ENCODE peak calls at places on chromosomes 2 and 18, in ten cellular contexts. Q, E, B, I, R, M, C, V, S and U are unnamed samples.

GRCh38 chr2:212773808-212774339 is 235.3 kb upstream of the ERBB4 start:
- DNase-seq in Q (no peak), E (no peak), B (no peak), I (no peak), R (no peak), M (no peak), C (no peak), V (no peak), S (no peak), U (no peak)

GRCh38 chr2:43491070-43491639 is 104.7 kb downstream of the THADA start:
- DNase-seq in Q (no peak), E (no peak), B (no peak), I (peak), R (no peak), M (no peak), C (peak), V (no peak), S (peak), U (no peak)

GRCh38 chr18:50797147-50797546 is 22.7 kb downstream of the MRO start:
- DNase-seq in Q (no peak), E (no peak), B (peak), I (no peak), R (no peak), M (no peak), C (no peak), V (no peak), S (no peak), U (no peak)

GRCh38 chr2:128421286-128421685 is 102.6 kb upstream of the HS6ST1 start:
- DNase-seq in Q (no peak), E (no peak), B (peak), I (no peak), R (no peak), M (no peak), C (no peak), V (no peak), S (no peak), U (no peak)

GRCh38 chr2:235900631-235901030 is 267.6 kb downstream of the GBX2 start:
- DNase-seq in Q (no peak), E (no peak), B (no peak), I (peak), R (no peak), M (no peak), C (peak), V (no peak), S (no peak), U (no peak)

GRCh38 chr2:42984081-42984480 is 191.7 kb upstream of the HAAO start:
- DNase-seq in Q (no peak), E (no peak), B (no peak), I (no peak), R (no peak), M (no peak), C (no peak), V (no peak), S (no peak), U (no peak)

GRCh38 chr2:38146917-38147307 is 71.0 kb upstream of the CYP1B1 start:
- DNase-seq in Q (peak), E (no peak), B (peak), I (peak), R (peak), M (peak), C (peak), V (peak), S (peak), U (peak)

GRCh38 chr2:205749078-205749477 is 66.8 kb downstream of the NRP2 start:
- DNase-seq in Q (no peak), E (no peak), B (no peak), I (no peak), R (no peak), M (no peak), C (no peak), V (no peak), S (peak), U (no peak)

GRCh38 chr2:107657049-107657448 is 169.6 kb upstream of the RGPD4 start:
- DNase-seq in Q (no peak), E (no peak), B (no peak), I (no peak), R (no peak), M (no peak), C (no peak), V (no peak), S (no peak), U (no peak)

GRCh38 chr2:134002391-134002790 is 251.5 kb upstream of the MGAT5 start:
- DNase-seq in Q (no peak), E (no peak), B (no peak), I (no peak), R (no peak), M (no peak), C (no peak), V (no peak), S (no peak), U (no peak)

GRCh38 chr2:84878896-84879594 is 1.8 kb downstream of the TRABD2A start:
- DNase-seq in Q (no peak), E (no peak), B (no peak), I (no peak), R (no peak), M (no peak), C (peak), V (no peak), S (no peak), U (no peak)

GRCh38 chr18:39453882-39454281 is 1888.3 kb upstream of the CELF4 start:
- DNase-seq in Q (peak), E (peak), B (peak), I (peak), R (peak), M (no peak), C (peak), V (peak), S (no peak), U (no peak)

GRCh38 chr2:127704641-127705243 is 3.4 kb downstream of the SFT2D3 start:
- DNase-seq in Q (no peak), E (no peak), B (no peak), I (no peak), R (peak), M (no peak), C (peak), V (peak), S (no peak), U (no peak)

GRCh38 chr2:99756059-99756458 is 266.2 kb upstream of the REV1 start:
- DNase-seq in Q (no peak), E (no peak), B (no peak), I (no peak), R (no peak), M (no peak), C (no peak), V (no peak), S (no peak), U (no peak)

GRCh38 chr18:7096838-7097237 is 20.8 kb downstream of the LAMA1 start:
- DNase-seq in Q (no peak), E (no peak), B (no peak), I (no peak), R (peak), M (no peak), C (no peak), V (peak), S (no peak), U (no peak)

GRCh38 chr2:231613054-231613654 is 20.5 kb downstream of the TEX44 start:
- DNase-seq in Q (no peak), E (no peak), B (peak), I (peak), R (peak), M (no peak), C (peak), V (no peak), S (peak), U (no peak)

GRCh38 chr2:231612199-231613053 is 19.8 kb downstream of the TEX44 start:
- DNase-seq in Q (peak), E (peak), B (peak), I (peak), R (peak), M (peak), C (peak), V (peak), S (peak), U (peak)

GRCh38 chr2:231613655-231614558 is 21.2 kb downstream of the TEX44 start:
- DNase-seq in Q (peak), E (peak), B (peak), I (peak), R (peak), M (peak), C (peak), V (peak), S (peak), U (peak)

GRCh38 chr2:231614559-231615057 is 21.9 kb downstream of the TEX44 start:
- DNase-seq in Q (no peak), E (no peak), B (peak), I (no peak), R (no peak), M (no peak), C (no peak), V (no peak), S (no peak), U (peak)

DNA sequence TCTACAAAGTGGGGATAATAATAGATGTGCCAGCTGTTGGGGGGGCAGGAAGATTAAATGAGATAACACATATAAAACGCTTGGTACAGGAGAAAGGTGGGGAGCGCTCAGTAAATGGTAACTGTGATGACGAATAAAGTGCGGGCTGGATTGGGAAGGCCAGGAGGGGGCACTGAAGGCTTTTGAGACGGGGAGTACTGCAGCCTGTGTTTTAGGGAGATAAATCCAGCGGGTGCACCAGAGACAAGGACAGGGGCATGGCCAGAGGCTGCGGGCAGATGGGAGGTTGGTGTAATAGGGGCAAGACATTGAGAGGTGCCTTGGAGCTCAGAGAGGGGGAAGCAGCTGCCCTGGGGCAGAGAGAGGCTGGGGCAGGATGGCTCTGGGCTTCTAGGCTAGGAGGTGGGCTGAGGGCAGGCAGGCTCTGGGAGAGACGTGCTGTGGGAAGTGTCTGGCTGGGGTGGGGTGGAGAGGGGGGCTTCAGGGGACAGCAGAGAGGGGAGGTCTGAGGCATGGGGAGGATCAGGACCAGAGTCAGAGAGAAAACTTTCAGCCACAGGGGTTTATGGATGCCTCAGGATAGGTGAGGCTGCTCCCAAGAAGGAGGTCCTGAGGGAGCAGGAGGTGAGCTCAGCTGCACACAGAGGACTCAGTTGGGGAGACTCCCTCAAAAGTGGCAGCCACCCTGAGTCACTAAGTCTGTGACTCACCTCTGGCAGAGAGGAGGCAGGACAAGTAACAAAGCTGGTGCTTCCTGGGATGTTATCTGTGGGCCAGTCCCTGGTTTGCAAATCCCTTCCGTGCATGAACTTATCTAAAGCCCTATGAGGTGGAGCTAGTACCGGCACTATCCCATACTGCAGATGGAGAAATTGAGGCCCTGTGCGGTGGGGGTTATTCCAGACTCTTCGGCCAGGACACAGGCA is 18.9 kb downstream of the TEX44 start:
- DNase-seq in Q (no peak), E (peak), B (no peak), I (peak), R (peak), M (peak), C (peak), V (peak), S (peak), U (peak)
- TF ChIP-seq CTCF in Q (peak), E (peak), B (no peak), I (peak), R (peak), M (no peak), C (peak), V (peak), S (no peak), U (peak)

GRCh38 chr2:214311931-214312749 is 98.7 kb upstream of the VWC2L start:
- DNase-seq in Q (no peak), E (no peak), B (no peak), I (no peak), R (no peak), M (no peak), C (no peak), V (no peak), S (no peak), U (no peak)

GRCh38 chr2:214315324-214315723 is 95.5 kb upstream of the VWC2L start:
- DNase-seq in Q (no peak), E (no peak), B (no peak), I (no peak), R (no peak), M (no peak), C (no peak), V (no peak), S (no peak), U (no peak)

GRCh38 chr2:214310319-214310718 is 100.5 kb upstream of the VWC2L start:
- DNase-seq in Q (no peak), E (peak), B (no peak), I (no peak), R (no peak), M (no peak), C (no peak), V (no peak), S (no peak), U (no peak)

DNA sequence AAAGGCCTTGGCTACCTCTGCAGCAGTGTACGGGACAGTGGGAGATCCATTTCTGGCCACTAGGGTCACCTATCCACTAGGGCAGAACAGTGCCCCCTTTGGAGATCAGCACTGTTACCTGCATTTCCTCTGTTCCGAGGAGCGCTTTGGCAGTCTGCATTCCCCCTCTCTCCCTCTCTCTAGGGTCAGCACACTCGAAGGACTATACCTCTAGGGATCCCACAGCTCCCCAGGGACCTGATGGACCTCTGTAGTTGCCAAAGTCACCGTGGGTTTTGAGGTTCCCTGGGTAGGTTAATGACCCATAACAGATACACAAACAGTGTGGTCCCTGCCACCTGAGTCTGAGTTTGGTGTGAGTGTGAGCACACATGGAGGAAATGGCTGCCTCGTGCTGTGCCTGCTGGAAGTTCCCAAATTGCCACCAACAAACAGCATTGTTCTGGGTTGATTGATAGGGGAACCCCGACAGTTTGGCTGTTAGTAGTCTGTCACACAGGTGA is 99.8 kb upstream of the VWC2L start:
- DNase-seq in Q (no peak), E (peak), B (no peak), I (no peak), R (no peak), M (no peak), C (no peak), V (no peak), S (no peak), U (no peak)
- TF ChIP-seq CTCF in Q (peak), E (peak), B (no peak), I (no peak), R (no peak), M (no peak), C (no peak), V (no peak), S (no peak), U (no peak)

DNA sequence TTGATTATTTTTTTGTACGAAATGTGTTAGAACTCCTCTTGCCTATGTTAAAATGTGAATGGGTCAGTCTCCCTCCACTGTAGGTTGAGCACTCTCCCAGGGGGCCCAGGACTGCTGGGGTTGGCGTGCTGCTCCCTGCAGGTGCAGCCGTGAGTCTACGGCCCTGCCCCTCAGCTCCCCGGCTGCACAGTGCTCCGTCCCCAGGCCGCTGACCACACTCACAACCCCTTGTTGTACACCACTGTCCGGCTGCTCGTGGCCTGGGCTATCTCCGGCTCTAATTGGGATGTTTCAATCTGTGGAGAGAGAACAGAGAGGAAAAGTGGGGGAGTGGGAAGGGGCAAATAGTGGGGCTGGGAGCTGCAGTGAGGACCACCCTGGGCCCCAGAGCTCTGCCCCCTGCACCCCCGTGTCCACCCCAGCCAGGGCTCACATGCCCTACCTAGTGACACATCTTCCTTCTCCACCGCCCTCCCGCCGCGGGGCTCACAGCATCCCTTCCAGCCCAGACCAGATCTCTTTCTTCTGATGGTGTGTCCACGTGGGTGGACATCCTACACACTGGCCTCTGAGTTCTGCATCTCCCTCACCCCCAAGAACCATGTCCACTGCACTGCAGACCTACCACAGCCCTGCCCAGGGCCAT is 27.6 kb downstream of the EMX1 start:
- DNase-seq in Q (no peak), E (no peak), B (no peak), I (no peak), R (no peak), M (no peak), C (no peak), V (no peak), S (no peak), U (no peak)
- TF ChIP-seq CTCF in Q (no peak), E (no peak), B (no peak), I (no peak), R (no peak), M (no peak), C (no peak), V (no peak), S (no peak), U (no peak)

GRCh38 chr2:96601382-96602292 is 36.5 kb downstream of the KANSL3 start:
- DNase-seq in Q (no peak), E (no peak), B (peak), I (no peak), R (no peak), M (no peak), C (no peak), V (no peak), S (no peak), U (no peak)

GRCh38 chr2:96599941-96600340 is 38.2 kb downstream of the KANSL3 start:
- DNase-seq in Q (no peak), E (no peak), B (no peak), I (no peak), R (no peak), M (no peak), C (no peak), V (no peak), S (no peak), U (no peak)

GRCh38 chr2:96608459-96609455 is 29.4 kb downstream of the KANSL3 start:
- DNase-seq in Q (peak), E (no peak), B (no peak), I (peak), R (no peak), M (no peak), C (peak), V (peak), S (peak), U (peak)

GRCh38 chr2:96602330-96602823 is 35.7 kb downstream of the KANSL3 start:
- DNase-seq in Q (no peak), E (no peak), B (peak), I (no peak), R (no peak), M (no peak), C (no peak), V (no peak), S (no peak), U (no peak)

DNA sequence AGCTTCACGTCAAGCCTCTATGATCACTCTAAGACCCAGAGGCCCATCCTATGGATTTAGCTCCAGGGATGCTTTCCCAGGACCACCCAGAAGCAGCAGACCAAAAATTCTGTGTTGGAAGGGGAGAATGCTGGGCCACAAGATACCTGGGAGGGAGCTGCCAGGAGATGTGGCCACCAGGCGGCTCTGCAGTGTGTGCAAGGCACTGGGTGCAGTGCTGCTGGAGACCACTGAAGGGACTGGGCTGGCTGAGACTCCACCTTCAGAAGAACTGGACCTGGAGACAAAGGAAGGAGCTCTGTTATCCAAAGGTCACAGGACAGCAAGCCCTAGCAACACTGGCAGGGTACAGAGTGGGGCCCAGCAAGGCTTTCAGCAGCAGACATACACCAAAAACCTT is 34.0 kb downstream of the KANSL3 start:
- DNase-seq in Q (no peak), E (no peak), B (no peak), I (no peak), R (no peak), M (no peak), C (no peak), V (no peak), S (peak), U (no peak)
- TF ChIP-seq CTCF in Q (peak), E (peak), B (no peak), I (peak), R (peak), M (no peak), C (no peak), V (peak), S (peak), U (no peak)

GRCh38 chr2:56191617-56192016 is 7.8 kb downstream of the CCDC85A start:
- DNase-seq in Q (no peak), E (peak), B (no peak), I (peak), R (peak), M (no peak), C (peak), V (peak), S (no peak), U (no peak)
- TF ChIP-seq CTCF in Q (peak), E (peak), B (peak), I (peak), R (peak), M (no peak), C (peak), V (peak), S (peak), U (peak)